ENCODE peak calls at places on chromosomes 6 and 20, in five cellular contexts. V is activated B cell treated with CpG ODN at 0.5 μM for 24 hours, T is fibroblast of pulmonary artery, H is tibial artery, B is left lung. M is an unnamed sample.

GRCh38 chr6:159092631-159093030 is 47.8 kb upstream of the TAGAP start:
- DNase-seq in V (no peak), T (peak), H (no peak), B (no peak), M (peak)

GRCh38 chr6:3683331-3683730 is 68.2 kb downstream of the PXDC1 start:
- DNase-seq in V (no peak), T (no peak), H (no peak), B (no peak), M (no peak)

GRCh38 chr20:60586417-60587105 is 628.3 kb downstream of the CDH26 start:
- DNase-seq in V (no peak), T (no peak), H (no peak), B (no peak), M (no peak)

GRCh38 chr20:63090682-63091571 is 84.2 kb upstream of the BHLHE23 start:
- DNase-seq in V (no peak), T (no peak), H (no peak), B (peak), M (peak)

GRCh38 chr6:998551-998950 is 305.6 kb upstream of the EXOC2 start:
- DNase-seq in V (no peak), T (no peak), H (no peak), B (no peak), M (no peak)

GRCh38 chr20:32524871-32525501 is 60.1 kb downstream of the NOL4L start:
- DNase-seq in V (no peak), T (no peak), H (peak), B (peak), M (peak)

GRCh38 chr6:101883398-101883975 is 490.0 kb downstream of the GRIK2 start:
- DNase-seq in V (no peak), T (peak), H (no peak), B (no peak), M (no peak)

GRCh38 chr6:83221886-83222479 is 28.8 kb downstream of the RWDD2A start:
- DNase-seq in V (no peak), T (peak), H (no peak), B (no peak), M (no peak)

GRCh38 chr6:126672654-126673053 is 332.7 kb downstream of the CENPW start:
- DNase-seq in V (no peak), T (peak), H (no peak), B (no peak), M (no peak)

GRCh38 chr20:18839507-18840247 is 26.1 kb downstream of the SCP2D1 start:
- DNase-seq in V (no peak), T (no peak), H (no peak), B (no peak), M (no peak)

GRCh38 chr6:11926594-11927407 is 85.3 kb upstream of the HIVEP1 start:
- DNase-seq in V (no peak), T (no peak), H (no peak), B (no peak), M (no peak)

GRCh38 chr6:136751478-136751956 is 40.8 kb downstream of the MAP3K5 start:
- DNase-seq in V (no peak), T (no peak), H (no peak), B (no peak), M (no peak)

GRCh38 chr20:32631916-32632460 is 41.8 kb downstream of the C20orf203 start:
- DNase-seq in V (no peak), T (no peak), H (no peak), B (no peak), M (no peak)

GRCh38 chr20:51014797-51015722 is 7.8 kb downstream of the KCNG1 start:
- DNase-seq in V (no peak), T (peak), H (no peak), B (no peak), M (no peak)

GRCh38 chr6:37125779-37126553 is 44.0 kb upstream of the PIM1 start:
- DNase-seq in V (no peak), T (no peak), H (no peak), B (no peak), M (no peak)

GRCh38 chr20:52565614-52566013 is 374.0 kb upstream of the ZFP64 start:
- DNase-seq in V (no peak), T (no peak), H (no peak), B (no peak), M (no peak)

GRCh38 chr6:134047673-134048072 is 4.8 kb downstream of the SLC2A12 start:
- DNase-seq in V (no peak), T (no peak), H (no peak), B (no peak), M (no peak)

GRCh38 chr6:35611235-35611634 is 77.5 kb downstream of the FKBP5 start:
- DNase-seq in V (no peak), T (peak), H (no peak), B (no peak), M (no peak)

GRCh38 chr6:136614994-136615393 is 64.8 kb upstream of the MAP7 start:
- DNase-seq in V (no peak), T (no peak), H (no peak), B (no peak), M (no peak)

GRCh38 chr6:106591111-106591825 is 38.0 kb downstream of the RTN4IP1 start:
- DNase-seq in V (no peak), T (peak), H (no peak), B (no peak), M (no peak)

GRCh38 chr6:38427492-38428210 is 212.1 kb downstream of the BTBD9 start:
- DNase-seq in V (no peak), T (no peak), H (no peak), B (no peak), M (no peak)

GRCh38 chr6:13217206-13217905 is 111.0 kb downstream of the TBC1D7 start:
- DNase-seq in V (no peak), T (peak), H (no peak), B (no peak), M (no peak)

GRCh38 chr6:40587240-40588069 is at the start of gene LRFN2:
- DNase-seq in V (peak), T (peak), H (peak), B (peak), M (no peak)

GRCh38 chr6:100393493-100393892 is 71.2 kb downstream of the SIM1 start:
- DNase-seq in V (no peak), T (no peak), H (no peak), B (no peak), M (no peak)

DNA sequence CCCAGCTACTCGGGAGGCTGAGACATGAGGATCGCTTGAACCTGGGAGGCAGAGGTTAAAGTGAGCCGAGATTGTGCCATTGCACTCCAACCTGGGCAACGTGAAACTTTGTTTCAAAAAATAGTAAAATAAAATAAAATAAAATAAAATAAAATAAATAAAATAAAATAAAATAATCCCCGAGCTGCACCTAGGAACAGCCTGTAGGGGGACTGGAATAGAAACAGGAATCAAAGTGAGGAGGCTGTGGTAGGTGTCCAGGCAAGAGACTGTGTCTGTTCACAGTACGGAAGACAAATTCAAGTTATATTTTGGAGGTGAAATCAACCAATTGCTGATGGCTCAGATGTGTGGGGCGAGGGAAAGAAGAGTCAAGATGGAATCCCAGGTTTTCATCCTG is 86.2 kb downstream of the KCNB1 start:
- DNase-seq in V (no peak), T (no peak), H (no peak), B (no peak), M (no peak)
- TF ChIP-seq CTCF in V (no peak), T (peak), H (no peak), B (no peak), M (no peak)

GRCh38 chr6:33641144-33641543 is 20.0 kb downstream of the ITPR3 start:
- DNase-seq in V (no peak), T (no peak), H (no peak), B (no peak), M (no peak)
- TF ChIP-seq CTCF in V (no peak), T (no peak), H (no peak), B (no peak), M (no peak)

DNA sequence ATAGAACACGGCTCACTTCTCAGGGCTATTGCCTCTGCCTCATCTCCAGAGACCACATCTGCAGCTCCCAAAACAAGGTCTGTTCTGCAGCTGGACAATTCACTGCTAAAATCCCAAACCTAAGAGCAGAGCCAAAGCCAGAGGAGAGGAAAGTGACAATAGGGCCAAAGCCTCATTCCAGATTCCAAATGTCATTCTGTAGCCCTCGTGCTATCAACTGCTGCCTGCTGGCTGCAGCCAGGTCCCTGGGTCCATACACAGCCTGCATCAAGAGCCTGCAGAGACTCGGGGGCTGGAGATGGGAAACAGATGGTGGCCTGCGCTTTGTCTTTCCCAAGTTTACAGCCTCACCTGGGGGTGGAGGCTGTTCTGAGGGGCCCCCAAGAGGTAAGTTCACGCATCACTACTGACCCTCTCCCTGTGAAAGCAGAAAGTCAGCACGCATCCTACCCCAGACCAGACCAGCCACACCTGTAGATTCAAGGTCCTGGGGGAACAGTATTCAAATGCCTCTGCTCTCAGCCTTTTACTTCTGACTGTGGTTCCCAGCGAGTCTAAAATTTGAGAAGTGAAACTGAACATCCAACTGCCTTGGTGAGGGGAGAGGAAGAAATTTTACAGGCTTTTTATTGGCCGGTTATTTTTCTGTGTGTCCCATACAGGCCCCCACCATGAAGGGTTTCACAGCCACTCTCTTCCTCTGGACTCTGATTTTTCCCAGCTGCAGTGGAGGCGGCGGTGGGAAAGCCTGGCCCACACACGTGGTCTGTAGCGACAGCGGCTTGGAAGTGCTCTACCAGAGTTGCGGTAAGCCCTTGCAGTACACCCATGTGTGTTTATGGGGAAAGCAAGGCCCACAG is at the start of gene LY86:
- DNase-seq in V (peak), T (no peak), H (no peak), B (peak), M (no peak)
- TF ChIP-seq CTCF in V (no peak), T (no peak), H (no peak), B (no peak), M (no peak)

GRCh38 chr6:6545616-6546317 is 42.8 kb upstream of the LY86 start:
- DNase-seq in V (no peak), T (no peak), H (no peak), B (no peak), M (no peak)

GRCh38 chr6:6543181-6543879 is 45.2 kb upstream of the LY86 start:
- DNase-seq in V (no peak), T (no peak), H (peak), B (no peak), M (no peak)

GRCh38 chr6:6547111-6547879 is 41.2 kb upstream of the LY86 start:
- DNase-seq in V (peak), T (peak), H (peak), B (peak), M (peak)

GRCh38 chr6:6542357-6542756 is 46.2 kb upstream of the LY86 start:
- DNase-seq in V (no peak), T (no peak), H (no peak), B (no peak), M (no peak)

GRCh38 chr6:6546318-6547110 is 42.0 kb upstream of the LY86 start:
- DNase-seq in V (peak), T (peak), H (peak), B (peak), M (peak)
- TF ChIP-seq CTCF in V (no peak), T (no peak), H (no peak), B (no peak), M (no peak)

GRCh38 chr6:50187212-50188055 is 137.7 kb upstream of the DEFB112 start:
- DNase-seq in V (no peak), T (no peak), H (no peak), B (no peak), M (no peak)

GRCh38 chr6:50180646-50181045 is 130.9 kb upstream of the DEFB112 start:
- DNase-seq in V (no peak), T (no peak), H (no peak), B (no peak), M (no peak)

GRCh38 chr6:50185006-50185405 is 135.3 kb upstream of the DEFB112 start:
- DNase-seq in V (no peak), T (no peak), H (no peak), B (no peak), M (no peak)
- TF ChIP-seq CTCF in V (no peak), T (no peak), H (no peak), B (no peak), M (no peak)

DNA sequence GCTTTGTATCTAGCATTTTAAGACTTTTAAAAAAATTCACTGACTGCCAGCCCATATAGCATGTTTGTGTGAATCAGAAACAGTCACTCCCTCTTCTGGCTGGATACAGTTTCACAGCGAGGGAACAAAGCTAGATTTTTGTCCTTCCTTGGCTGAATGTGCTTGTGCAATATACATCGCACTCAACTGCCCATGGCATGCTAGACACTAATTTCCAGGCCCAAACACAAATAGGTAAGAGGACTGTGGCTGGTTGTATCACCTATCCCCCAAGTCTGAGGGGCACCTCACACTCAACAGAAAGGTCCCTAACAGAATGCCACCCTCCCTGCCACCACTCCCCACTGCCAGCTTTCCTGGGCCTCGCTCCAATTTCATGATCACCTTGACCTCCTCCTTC is 16.2 kb upstream of the BLCAP start:
- DNase-seq in V (no peak), T (peak), H (no peak), B (no peak), M (no peak)
- TF ChIP-seq CTCF in V (no peak), T (peak), H (no peak), B (no peak), M (peak)

DNA sequence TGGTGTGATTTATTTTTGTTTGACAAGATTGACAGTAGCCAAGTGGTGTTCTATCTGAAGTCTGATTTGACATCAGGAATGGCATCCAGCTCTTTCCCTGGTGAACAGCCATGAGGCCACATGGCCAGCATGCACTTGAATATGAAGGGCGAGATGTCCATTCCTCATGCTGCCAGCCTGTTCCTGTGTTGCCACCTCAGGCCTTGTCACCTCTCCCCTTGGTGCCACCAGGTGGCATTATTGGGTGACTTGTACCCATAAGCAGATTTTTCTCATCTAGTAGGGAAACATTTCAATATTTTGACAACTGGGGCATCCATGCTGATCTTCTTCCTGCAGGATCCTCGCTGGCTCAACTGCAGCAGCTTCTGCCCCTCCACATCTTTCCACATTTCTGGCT is 199.1 kb downstream of the ERMARD start:
- DNase-seq in V (peak), T (peak), H (no peak), B (no peak), M (no peak)
- TF ChIP-seq CTCF in V (no peak), T (peak), H (no peak), B (no peak), M (peak)

M was measured in CD14-positive monocyte.